ENCODE peak calls at places on chromosomes 16 and 17, in ten cellular contexts. P is amniotic epithelial cell; M is upper lobe of right lung; B is posterior cingulate gyrus; V is GF-D8; Q is iris pigment epithelial cell; X is globus pallidus; Y is H9; W is glutamatergic neuron; G is activated effector memory CD4-positive, alpha-beta T cell treated with anti-CD3 and anti-CD28 coated beads, Interleukin-2, amount 50 U/mL, for 16 hours. K is an unnamed sample.
A peak's percentile ranks its signal among the peaks of the same experiment; 100 is the strongest.

GRCh38 chr16:57676624-57677085 is 8.5 kb downstream of the ADGRG3 start:
- DNase-seq in B (no peak), P (no peak), M (no peak), Y (no peak), G (no peak), W (no peak), V (no peak), Q (no peak), X (no peak), K (no peak)

GRCh38 chr17:66988069-66988798 is 23.7 kb downstream of the CACNG4 start:
- DNase-seq in Q (no peak), V (no peak), G (no peak), B (no peak), W (no peak), X (no peak), M (no peak), P (no peak), Y (no peak), K (no peak)

GRCh38 chr17:76166168-76166567 is 25.1 kb upstream of the FOXJ1 start:
- DNase-seq in G (no peak), B (peak; percentile 54), X (peak; percentile 86), P (no peak), Q (no peak), W (no peak), V (no peak), M (no peak), Y (no peak), K (no peak)

GRCh38 chr17:8137645-8138342 is 13.9 kb upstream of the HES7 start:
- DNase-seq in W (no peak), X (no peak), Y (peak; percentile 32), P (no peak), M (no peak), B (no peak), G (peak; percentile 64), V (no peak), Q (no peak), K (no peak)

GRCh38 chr16:85148959-85149358 is 36.7 kb upstream of the CIBAR2 start:
- DNase-seq in V (no peak), Y (no peak), P (no peak), G (no peak), W (no peak), X (no peak), M (no peak), B (no peak), Q (no peak), K (no peak)

GRCh38 chr17:34356194-34356593 is at the start of gene CCL13:
- DNase-seq in X (no peak), G (no peak), M (no peak), V (no peak), B (no peak), W (no peak), Q (no peak), P (no peak), Y (no peak), K (no peak)

GRCh38 chr17:78664476-78665384 is 87.5 kb upstream of the DNAH17 start:
- DNase-seq in W (no peak), M (peak; percentile 60), X (no peak), Y (no peak), Q (peak; percentile 53), B (no peak), G (peak; percentile 56), V (no peak), P (peak; percentile 40), K (peak; percentile 14)

GRCh38 chr17:47819475-47819874 is 2.1 kb downstream of the OSBPL7 start:
- DNase-seq in Q (no peak), P (no peak), B (no peak), M (no peak), W (peak; percentile 3), Y (no peak), V (no peak), X (no peak), G (no peak), K (no peak)

GRCh38 chr17:58330997-58331814 is 2.6 kb upstream of the TSPOAP1 start:
- DNase-seq in Q (no peak), M (peak; percentile 79), G (peak; percentile 91), B (no peak), P (peak; percentile 32), V (peak; percentile 46), W (no peak), Y (peak; percentile 42), X (no peak), K (no peak)

GRCh38 chr17:57913576-57914273 is 41.5 kb downstream of the CUEDC1 start:
- DNase-seq in M (no peak), W (no peak), V (no peak), Q (no peak), G (no peak), Y (no peak), P (no peak), B (no peak), X (no peak), K (no peak)

GRCh38 chr17:64183815-64184397 is 54.0 kb upstream of the ERN1 start:
- DNase-seq in Q (peak; percentile 58), V (no peak), G (no peak), B (no peak), W (no peak), X (no peak), Y (no peak), P (peak; percentile 18), M (no peak), K (peak; percentile 36)

GRCh38 chr16:9846362-9847099 is 335.7 kb downstream of the GRIN2A start:
- DNase-seq in M (no peak), Y (no peak), G (no peak), V (no peak), P (peak; percentile 11), W (no peak), B (no peak), X (no peak), Q (peak; percentile 26), K (no peak)

GRCh38 chr17:29136998-29137730 is 43.0 kb downstream of the MYO18A start:
- DNase-seq in Y (no peak), B (no peak), X (no peak), W (no peak), M (no peak), G (peak; percentile 69), V (no peak), P (peak; percentile 66), Q (peak; percentile 69), K (no peak)

GRCh38 chr16:61382435-61382834 is 653.8 kb downstream of the CDH8 start:
- DNase-seq in Y (no peak), X (no peak), V (no peak), Q (no peak), M (no peak), W (no peak), G (no peak), P (no peak), B (no peak), K (no peak)

GRCh38 chr17:39935896-39936295 is 8.4 kb downstream of the LRRC3C start:
- DNase-seq in X (no peak), W (no peak), Q (peak; percentile 50), V (no peak), P (no peak), G (no peak), M (no peak), B (no peak), Y (no peak), K (peak; percentile 27)